ENCODE peak calls at places on chromosome 16, in eight cellular contexts. E, Y, D, V, M, Q, K and F are unnamed samples.

GRCh38 chr16:72590179-72590937 is 418.4 kb upstream of the PMFBP1 start:
- DNase-seq in D (no peak), V (no peak), Y (no peak), Q (no peak), E (no peak), M (no peak), K (peak; percentile 10), F (no peak)

GRCh38 chr16:4945560-4946502 is 8.9 kb upstream of the PPL start:
- DNase-seq in D (peak; percentile 75), Q (peak; percentile 35), E (no peak), K (no peak), Y (no peak), V (peak; percentile 96), M (peak; percentile 67), F (peak; percentile 88)

GRCh38 chr16:54987081-54987480 is 56.4 kb downstream of the IRX5 start:
- DNase-seq in M (no peak), K (no peak), Y (no peak), V (no peak), E (no peak), Q (no peak), D (no peak), F (no peak)

GRCh38 chr16:16029431-16030011 is 80.1 kb downstream of the ABCC1 start:
- DNase-seq in V (no peak), Y (no peak), E (peak; percentile 25), D (no peak), K (no peak), Q (no peak), M (no peak), F (no peak)

GRCh38 chr16:1509307-1510221 is 16.4 kb downstream of the TELO2 start:
- DNase-seq in D (no peak), V (no peak), E (no peak), M (no peak), Y (no peak), K (no peak), Q (no peak), F (no peak)

GRCh38 chr16:15542734-15543347 is 100.1 kb downstream of the MARF1 start:
- DNase-seq in Y (no peak), D (no peak), E (no peak), K (no peak), V (no peak), Q (no peak), M (no peak), F (no peak)

GRCh38 chr16:24208710-24209109 is 47.4 kb upstream of the CACNG3 start:
- DNase-seq in E (no peak), M (no peak), Y (no peak), D (no peak), K (no peak), Q (peak; percentile 84), V (no peak), F (no peak)

GRCh38 chr16:56408379-56409098 is 16.8 kb downstream of the AMFR start:
- DNase-seq in Q (no peak), M (no peak), D (no peak), V (no peak), Y (no peak), E (no peak), K (no peak), F (no peak)

GRCh38 chr16:49620868-49621239 is 235.1 kb downstream of the ZNF423 start:
- DNase-seq in V (no peak), D (no peak), Y (no peak), K (no peak), E (no peak), Q (peak; percentile 18), M (no peak), F (peak; percentile 72)

GRCh38 chr16:30069575-30070462 is 4.3 kb downstream of the ALDOA start:
- DNase-seq in D (peak; percentile 89), V (no peak), M (no peak), K (no peak), E (no peak), Q (peak; percentile 56), Y (no peak), F (no peak)

GRCh38 chr16:19991614-19992013 is 82.1 kb downstream of the GPR139 start:
- DNase-seq in D (no peak), Q (no peak), K (no peak), E (no peak), M (no peak), Y (no peak), V (no peak), F (no peak)

GRCh38 chr16:80723981-80724380 is 80.4 kb downstream of the CDYL2 start:
- DNase-seq in E (no peak), Q (no peak), K (no peak), V (no peak), M (no peak), Y (no peak), D (no peak), F (no peak)
- TF ChIP-seq CTCF in E (no peak), Q (no peak), K (no peak), V (no peak), M (no peak), Y (no peak), D (no peak), F (no peak)

GRCh38 chr16:87648698-87649487 is 46.6 kb downstream of the JPH3 start:
- DNase-seq in E (no peak), M (no peak), K (no peak), D (no peak), Y (no peak), V (no peak), Q (no peak), F (no peak)

GRCh38 chr16:87652799-87653198 is 50.5 kb downstream of the JPH3 start:
- DNase-seq in Y (no peak), E (no peak), Q (no peak), D (no peak), M (no peak), V (no peak), K (no peak), F (no peak)

GRCh38 chr16:87654826-87655225 is 52.5 kb downstream of the JPH3 start:
- DNase-seq in M (no peak), K (no peak), V (no peak), E (no peak), Y (no peak), Q (no peak), D (no peak), F (no peak)

GRCh38 chr16:87652386-87652785 is 50.1 kb downstream of the JPH3 start:
- DNase-seq in M (no peak), V (no peak), D (no peak), Y (no peak), E (no peak), Q (no peak), K (no peak), F (no peak)

DNA sequence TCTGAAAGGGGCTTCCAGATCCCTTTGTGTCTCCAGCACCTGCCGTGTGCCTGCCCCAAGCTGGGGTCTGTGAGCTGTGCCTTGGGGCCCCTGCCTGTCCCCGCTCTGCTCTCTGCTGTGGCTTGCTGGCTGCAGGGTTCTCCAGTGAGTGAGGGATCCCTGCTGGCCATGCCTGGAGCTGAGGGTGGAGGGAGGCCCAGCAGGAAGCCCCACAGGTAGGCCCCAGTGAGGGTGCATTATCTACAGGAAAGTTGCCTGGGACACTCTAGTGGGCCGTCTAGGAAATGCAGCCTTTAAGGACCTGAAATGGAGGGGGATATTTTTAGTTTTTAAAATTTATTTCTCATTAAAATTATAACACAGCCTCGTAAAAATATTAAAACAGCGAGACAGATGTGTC is 50.9 kb downstream of the JPH3 start:
- DNase-seq in E (no peak), Y (no peak), K (no peak), D (no peak), Q (no peak), M (no peak), V (no peak), F (no peak)
- TF ChIP-seq CTCF in E (peak; percentile 23), Y (peak; percentile 61), K (peak; percentile 28), D (no peak), Q (peak; percentile 51), M (peak; percentile 5), V (no peak), F (no peak)

GRCh38 chr16:84116720-84117481 is at the start of gene MBTPS1:
- DNase-seq in Q (peak; percentile 99), V (peak; percentile 100), Y (peak; percentile 94), K (peak; percentile 98), D (peak; percentile 99), M (peak; percentile 99), E (peak; percentile 90), F (peak; percentile 98)
- TF ChIP-seq CTCF in Q (no peak), V (no peak), Y (no peak), K (no peak), D (no peak), M (no peak), E (no peak), F (no peak)

GRCh38 chr16:81350306-81350615 is 35.5 kb downstream of the GAN start:
- DNase-seq in E (peak; percentile 54), M (no peak), Q (no peak), V (no peak), K (no peak), Y (no peak), D (no peak), F (no peak)
- TF ChIP-seq CTCF in E (peak; percentile 62), M (no peak), Q (peak; percentile 48), V (no peak), K (no peak), Y (no peak), D (no peak), F (no peak)

GRCh38 chr16:11619327-11619851 is 32.7 kb upstream of the LITAF start:
- DNase-seq in E (no peak), Y (no peak), Q (no peak), V (no peak), M (no peak), D (no peak), K (no peak), F (no peak)

GRCh38 chr16:11624205-11624604 is 37.5 kb upstream of the LITAF start:
- DNase-seq in D (no peak), E (no peak), M (no peak), Y (no peak), V (no peak), K (no peak), Q (no peak), F (no peak)

GRCh38 chr16:11620243-11621003 is 33.7 kb upstream of the LITAF start:
- DNase-seq in D (no peak), Y (no peak), E (no peak), K (no peak), V (no peak), Q (no peak), M (no peak), F (no peak)

GRCh38 chr16:11621539-11621919 is 34.8 kb upstream of the LITAF start:
- DNase-seq in Y (no peak), D (no peak), M (no peak), K (no peak), Q (no peak), E (no peak), V (no peak), F (no peak)

GRCh38 chr16:11621920-11622651 is 35.4 kb upstream of the LITAF start:
- DNase-seq in E (no peak), Q (no peak), M (no peak), K (no peak), Y (no peak), D (no peak), V (no peak), F (no peak)
- TF ChIP-seq CTCF in E (no peak), Q (no peak), M (no peak), K (no peak), Y (no peak), D (no peak), V (no peak), F (no peak)